ENCODE peak calls at places on chromosome 5, in seven cellular contexts. Z is psoas muscle, O is brain microvascular endothelial cell, X is HFF-Myc, W is AG10803, K is fibroblast of pulmonary artery, D is fibroblast of mammary gland. S is an unnamed sample.
A peak's percentile ranks its signal among the peaks of the same experiment; 100 is the strongest.

GRCh38 chr5:134714537-134714936 is 23.8 kb upstream of the CAMLG start:
- DNase-seq in W (no peak), K (no peak), O (no peak), Z (no peak), D (no peak), X (no peak), S (no peak)

GRCh38 chr5:167949435-167949834 is 342.0 kb upstream of the WWC1 start:
- DNase-seq in D (no peak), Z (no peak), K (no peak), O (no peak), W (no peak), X (no peak), S (no peak)

GRCh38 chr5:134252671-134253070 is 26.8 kb upstream of the PPP2CA start:
- DNase-seq in O (peak; percentile 93), Z (no peak), W (peak; percentile 84), K (peak; percentile 84), D (peak; percentile 79), X (no peak), S (peak; percentile 66)

GRCh38 chr5:115541586-115541985 is 3.0 kb downstream of the FEM1C start:
- DNase-seq in W (no peak), D (peak; percentile 34), Z (no peak), K (no peak), O (no peak), X (no peak), S (no peak)

GRCh38 chr5:91151947-91152346 is 231.2 kb downstream of the ARRDC3 start:
- DNase-seq in X (peak; percentile 52), W (peak; percentile 95), D (peak; percentile 87), O (peak; percentile 83), K (peak; percentile 98), Z (no peak), S (peak; percentile 75)

GRCh38 chr5:33649801-33650482 is 209.2 kb downstream of the TARS1 start:
- DNase-seq in O (peak; percentile 78), W (peak; percentile 95), X (no peak), D (peak; percentile 59), K (peak; percentile 36), Z (no peak), S (peak; percentile 95)

GRCh38 chr5:150616024-150616470 is 24.4 kb upstream of the SYNPO start:
- DNase-seq in Z (peak; percentile 67), W (no peak), X (no peak), K (no peak), D (no peak), O (no peak), S (no peak)

GRCh38 chr5:143699121-143699520 is 112.8 kb upstream of the HMHB1 start:
- DNase-seq in X (no peak), Z (no peak), O (no peak), D (no peak), K (no peak), W (no peak), S (no peak)

GRCh38 chr5:160289721-160290120 is 22.6 kb downstream of the CCNJL start:
- DNase-seq in W (no peak), X (no peak), O (no peak), K (no peak), D (no peak), Z (no peak), S (no peak)

GRCh38 chr5:31781772-31782171 is 142.8 kb downstream of the PDZD2 start:
- DNase-seq in D (no peak), X (no peak), W (no peak), O (no peak), K (no peak), Z (no peak), S (no peak)

GRCh38 chr5:568809-569208 is 43.3 kb upstream of the CEP72 start:
- DNase-seq in X (no peak), Z (peak; percentile 40), D (no peak), W (no peak), K (no peak), O (no peak), S (no peak)

GRCh38 chr5:159732220-159732619 is 184.1 kb upstream of the ADRA1B start:
- DNase-seq in D (no peak), K (no peak), Z (no peak), O (no peak), X (no peak), W (peak; percentile 73), S (no peak)

GRCh38 chr5:34991486-34992238 is 56.1 kb downstream of the AGXT2 start:
- DNase-seq in D (peak; percentile 17), K (peak; percentile 15), X (no peak), W (no peak), O (peak; percentile 66), Z (no peak), S (peak; percentile 19)

GRCh38 chr5:61563401-61563800 is 231.3 kb downstream of the ZSWIM6 start:
- DNase-seq in O (peak; percentile 13), Z (no peak), D (no peak), W (no peak), X (no peak), K (peak; percentile 40), S (no peak)

GRCh38 chr5:14364096-14364495 is 217.5 kb upstream of the OTULINL start:
- DNase-seq in Z (no peak), X (no peak), K (peak; percentile 38), D (peak; percentile 17), O (no peak), W (no peak), S (no peak)

GRCh38 chr5:133121080-133121479 is 69.3 kb downstream of the HSPA4 start:
- DNase-seq in W (no peak), X (no peak), D (no peak), K (no peak), O (peak; percentile 4), Z (no peak), S (no peak)

GRCh38 chr5:163347671-163348070 is 89.7 kb upstream of the CCNG1 start:
- DNase-seq in D (peak; percentile 74), K (peak; percentile 83), W (peak; percentile 52), X (peak; percentile 30), Z (no peak), O (peak; percentile 51), S (peak; percentile 72)

GRCh38 chr5:132499440-132500243 is 9.1 kb upstream of the IRF1 start:
- DNase-seq in W (no peak), X (no peak), O (no peak), D (no peak), Z (no peak), K (no peak), S (no peak)

GRCh38 chr5:87877023-87877422 is 391.6 kb downstream of the TMEM161B start:
- DNase-seq in X (no peak), W (no peak), O (no peak), Z (no peak), K (no peak), D (no peak), S (no peak)

GRCh38 chr5:94017579-94017978 is 276.2 kb upstream of the POU5F2 start:
- DNase-seq in K (peak; percentile 8), D (peak; percentile 64), W (no peak), O (peak; percentile 78), Z (no peak), X (no peak), S (peak; percentile 54)

GRCh38 chr5:86152988-86153560 is 464.7 kb upstream of the COX7C start:
- DNase-seq in X (no peak), D (no peak), Z (no peak), W (no peak), K (no peak), O (no peak), S (no peak)

GRCh38 chr5:96220610-96221390 is 212.2 kb downstream of the PCSK1 start:
- DNase-seq in Z (no peak), O (no peak), W (peak; percentile 86), X (no peak), K (peak; percentile 76), D (peak; percentile 77), S (peak; percentile 80)
- TF ChIP-seq CTCF in Z (no peak), O (no peak), W (no peak), X (no peak), K (no peak), D (no peak), S (no peak)

DNA sequence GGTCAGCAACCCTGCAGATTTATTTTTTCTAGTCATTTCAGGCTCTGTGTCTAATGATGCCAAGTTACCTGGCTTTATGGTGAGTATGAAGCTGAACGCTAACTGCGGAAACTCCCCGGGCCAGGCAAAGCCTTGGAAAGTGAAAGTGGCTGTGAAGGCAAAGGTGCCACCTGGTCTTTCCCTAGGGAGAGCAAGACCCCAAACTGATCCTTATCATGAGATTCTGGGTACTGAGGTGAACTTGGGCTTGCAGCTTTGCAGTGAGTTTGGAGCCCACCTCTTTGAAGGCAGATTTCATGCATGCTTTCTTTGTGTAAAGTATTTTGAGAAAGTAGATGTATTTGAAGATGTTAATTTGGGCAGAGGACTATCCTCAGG is 63.3 kb downstream of the CARTPT start:
- DNase-seq in Z (no peak), K (no peak), W (no peak), D (no peak), X (no peak), O (no peak), S (no peak)
- H3K4me3 ChIP-seq in Z (no peak overlapping the region), K (no peak overlapping the region), W (no peak overlapping the region), D (no peak overlapping the region), X (no peak overlapping the region), O (no peak overlapping the region), S (no peak overlapping the region)

DNA sequence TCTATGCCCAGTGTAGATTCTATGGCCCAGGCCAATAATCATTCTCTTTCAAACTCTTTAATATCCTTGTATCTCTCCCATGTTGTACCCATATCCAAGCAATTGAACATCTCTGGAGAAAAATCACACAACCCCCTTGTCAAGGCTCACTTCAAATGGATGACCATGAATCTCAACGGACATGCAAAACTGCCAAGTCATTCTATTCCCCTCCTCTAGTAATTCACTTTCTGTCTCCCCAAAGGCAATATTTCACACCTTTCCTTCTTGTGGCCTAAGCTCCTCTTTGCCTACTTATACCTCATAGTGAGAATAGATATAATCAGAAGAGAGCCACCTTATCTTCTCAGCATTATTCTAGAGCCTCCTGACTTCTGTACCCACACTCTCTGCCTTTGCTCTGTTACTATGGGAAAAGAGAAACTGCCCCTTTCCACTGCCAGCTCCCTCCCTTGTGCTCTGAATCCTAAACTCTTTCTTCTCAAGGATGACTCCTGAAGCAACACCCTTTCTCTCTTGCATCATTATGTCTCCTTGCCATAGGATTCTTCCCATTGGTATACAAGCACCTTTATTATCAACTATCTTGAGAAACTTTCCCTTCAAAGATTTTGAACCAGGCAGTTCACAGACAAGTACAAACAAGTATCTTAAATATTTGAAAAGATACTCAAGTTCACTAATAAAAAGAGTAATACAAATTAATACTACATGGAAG is 66.1 kb downstream of the RPS23 start:
- DNase-seq in O (no peak), Z (no peak), K (no peak), X (no peak), D (no peak), W (no peak), S (no peak)
- TF ChIP-seq CTCF in O (no peak), Z (no peak), K (no peak), X (no peak), D (no peak), W (no peak), S (no peak)

GRCh38 chr5:77630246-77631165 is 8.0 kb downstream of the OTP start:
- DNase-seq in Z (peak; percentile 67), O (no peak), K (no peak), D (no peak), X (no peak), W (peak; percentile 12), S (no peak)

GRCh38 chr5:77627869-77628674 is 10.4 kb downstream of the OTP start:
- DNase-seq in K (no peak), Z (no peak), X (no peak), O (no peak), D (no peak), W (no peak), S (no peak)

GRCh38 chr5:77631166-77631582 is 7.3 kb downstream of the OTP start:
- DNase-seq in W (no peak), X (no peak), Z (no peak), O (no peak), D (no peak), K (no peak), S (no peak)

GRCh38 chr5:77628840-77629552 is 9.5 kb downstream of the OTP start:
- DNase-seq in O (no peak), D (no peak), K (no peak), Z (no peak), W (no peak), X (no peak), S (no peak)

GRCh38 chr5:77629553-77630245 is 8.8 kb downstream of the OTP start:
- DNase-seq in D (no peak), O (no peak), X (no peak), K (no peak), W (no peak), Z (no peak), S (no peak)
- H3K4me3 ChIP-seq in D (no peak overlapping the region), O (no peak overlapping the region), X (no peak overlapping the region), K (no peak overlapping the region), W (peak overlapping the region; percentile 13), Z (peak overlapping the region; percentile 66), S (no peak overlapping the region)

S was measured in astrocyte of the spinal cord.